ENCODE peak calls at places on chromosomes 13 and 19, in five cellular contexts. One of them, this sample, is unnamed.

GRCh38 chr19:31262673-31263308 is 86.4 kb downstream of the TSHZ3 start:
- DNase-seq in K562: no peak
- DNase-seq in GM12878: no peak
- DNase-seq in SK-N-SH: peak; percentile 26
- DNase-seq in HepG2: no peak
- DNase-seq in this sample: no peak

GRCh38 chr13:20428666-20429644 is 96.7 kb downstream of the CRYL1 start:
- DNase-seq in K562: no peak
- DNase-seq in GM12878: no peak
- DNase-seq in SK-N-SH: no peak
- DNase-seq in HepG2: no peak
- DNase-seq in this sample: no peak

GRCh38 chr19:43673702-43674629 is 4.0 kb upstream of the PLAUR start:
- DNase-seq in K562: no peak
- DNase-seq in GM12878: no peak
- DNase-seq in SK-N-SH: no peak
- DNase-seq in HepG2: no peak
- DNase-seq in this sample: no peak

GRCh38 chr13:97535619-97536018 is 101.7 kb downstream of the RAP2A start:
- DNase-seq in K562: no peak
- DNase-seq in GM12878: no peak
- DNase-seq in SK-N-SH: no peak
- DNase-seq in HepG2: no peak
- DNase-seq in this sample: no peak

GRCh38 chr13:27791146-27791900 is 960 bp upstream of the GSX1 start:
- DNase-seq in K562: no peak
- DNase-seq in GM12878: no peak
- DNase-seq in SK-N-SH: no peak
- DNase-seq in HepG2: no peak
- DNase-seq in this sample: no peak

GRCh38 chr19:41887711-41888382 is 4.9 kb downstream of the ARHGEF1 start:
- DNase-seq in K562: no peak
- DNase-seq in GM12878: no peak
- DNase-seq in SK-N-SH: no peak
- DNase-seq in HepG2: peak; percentile 95
- DNase-seq in this sample: no peak

GRCh38 chr19:34667349-34668076 is 9.4 kb downstream of the SCGB2B2 start:
- DNase-seq in K562: peak; percentile 14
- DNase-seq in GM12878: no peak
- DNase-seq in SK-N-SH: no peak
- DNase-seq in HepG2: peak; percentile 16
- DNase-seq in this sample: no peak

GRCh38 chr13:113935523-113935922 is 38.4 kb downstream of the C13orf46 start:
- DNase-seq in K562: no peak
- DNase-seq in GM12878: no peak
- DNase-seq in SK-N-SH: peak; percentile 55
- DNase-seq in HepG2: no peak
- DNase-seq in this sample: no peak

GRCh38 chr13:78015782-78016181 is 97.2 kb upstream of the EDNRB start:
- DNase-seq in K562: no peak
- DNase-seq in GM12878: no peak
- DNase-seq in SK-N-SH: no peak
- DNase-seq in HepG2: no peak
- DNase-seq in this sample: no peak

GRCh38 chr13:42041684-42042035 is 6.8 kb upstream of the DGKH start:
- DNase-seq in K562: peak; percentile 10
- DNase-seq in GM12878: peak; percentile 36
- DNase-seq in SK-N-SH: peak; percentile 75
- DNase-seq in HepG2: no peak
- DNase-seq in this sample: no peak

GRCh38 chr13:101767096-101767495 is 314.6 kb downstream of the ITGBL1 start:
- DNase-seq in K562: no peak
- DNase-seq in GM12878: no peak
- DNase-seq in SK-N-SH: no peak
- DNase-seq in HepG2: no peak
- DNase-seq in this sample: no peak

GRCh38 chr19:17778621-17779280 is 16.2 kb upstream of the B3GNT3 start:
- DNase-seq in K562: peak; percentile 80
- DNase-seq in GM12878: no peak
- DNase-seq in SK-N-SH: no peak
- DNase-seq in HepG2: no peak
- DNase-seq in this sample: no peak

GRCh38 chr19:13172335-13173128 is 22.3 kb downstream of the IER2 start:
- DNase-seq in K562: peak; percentile 68
- DNase-seq in GM12878: no peak
- DNase-seq in SK-N-SH: peak; percentile 74
- DNase-seq in HepG2: no peak
- DNase-seq in this sample: no peak

GRCh38 chr19:53624776-53625540 is 6.8 kb upstream of the DPRX start:
- DNase-seq in K562: no peak
- DNase-seq in GM12878: no peak
- DNase-seq in SK-N-SH: no peak
- DNase-seq in HepG2: no peak
- DNase-seq in this sample: no peak

GRCh38 chr19:11019824-11020223 is 59.0 kb downstream of the SMARCA4 start:
- DNase-seq in K562: no peak
- DNase-seq in GM12878: no peak
- DNase-seq in SK-N-SH: no peak
- DNase-seq in HepG2: no peak
- DNase-seq in this sample: no peak

GRCh38 chr19:39890755-39891551 is 43.5 kb downstream of the FCGBP start:
- DNase-seq in K562: no peak
- DNase-seq in GM12878: no peak
- DNase-seq in SK-N-SH: no peak
- DNase-seq in HepG2: no peak
- DNase-seq in this sample: no peak

GRCh38 chr13:56558698-56559320 is 581.9 kb upstream of the PRR20A start:
- DNase-seq in K562: no peak
- DNase-seq in GM12878: no peak
- DNase-seq in SK-N-SH: no peak
- DNase-seq in HepG2: no peak
- DNase-seq in this sample: no peak

GRCh38 chr19:55641376-55642152 is 762 bp downstream of the ZNF580 start:
- DNase-seq in K562: no peak
- DNase-seq in GM12878: no peak
- DNase-seq in SK-N-SH: peak; percentile 45
- DNase-seq in HepG2: no peak
- DNase-seq in this sample: no peak

GRCh38 chr13:51966186-51966585 is 45.1 kb downstream of the ATP7B start:
- DNase-seq in K562: no peak
- DNase-seq in GM12878: no peak
- DNase-seq in SK-N-SH: no peak
- DNase-seq in HepG2: no peak
- DNase-seq in this sample: no peak

GRCh38 chr13:20129076-20129475 is 31.8 kb downstream of the GJA3 start:
- DNase-seq in K562: no peak
- DNase-seq in GM12878: no peak
- DNase-seq in SK-N-SH: no peak
- DNase-seq in HepG2: no peak
- DNase-seq in this sample: no peak

GRCh38 chr13:97328222-97328790 is 105.7 kb upstream of the RAP2A start:
- DNase-seq in K562: no peak
- DNase-seq in GM12878: no peak
- DNase-seq in SK-N-SH: no peak
- DNase-seq in HepG2: no peak
- DNase-seq in this sample: no peak

GRCh38 chr13:20519887-20520286 is 5.8 kb downstream of the CRYL1 start:
- DNase-seq in K562: no peak
- DNase-seq in GM12878: no peak
- DNase-seq in SK-N-SH: no peak
- DNase-seq in HepG2: no peak
- DNase-seq in this sample: no peak

GRCh38 chr19:41224632-41225031 is 5.6 kb downstream of the AXL start:
- DNase-seq in K562: no peak
- DNase-seq in GM12878: no peak
- DNase-seq in SK-N-SH: no peak
- DNase-seq in HepG2: no peak
- DNase-seq in this sample: no peak

DNA sequence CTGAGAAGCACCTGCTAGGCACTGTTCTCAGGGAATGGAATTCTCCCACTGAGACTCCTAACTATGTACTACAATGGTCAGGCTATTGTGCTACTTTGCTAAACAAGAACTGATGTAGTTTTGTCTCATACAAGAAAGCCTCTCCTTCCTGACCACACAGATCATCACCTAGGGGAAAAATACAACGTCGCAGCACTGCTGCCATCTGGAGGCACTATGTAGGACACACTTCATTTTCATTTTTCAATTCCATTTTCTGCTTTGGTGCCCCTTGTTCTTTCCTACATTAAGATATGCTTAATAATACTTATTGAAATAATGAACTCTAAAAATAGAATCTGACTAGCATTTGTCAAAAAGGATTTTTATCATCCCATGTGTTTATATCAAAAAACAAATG is 21.1 kb downstream of the PROSER1 start:
- DNase-seq in K562: peak; percentile 19
- DNase-seq in GM12878: no peak
- DNase-seq in SK-N-SH: peak; percentile 51
- DNase-seq in HepG2: peak; percentile 12
- DNase-seq in this sample: no peak
- TF ChIP-seq SIN3A in K562: no peak
- TF ChIP-seq SIN3A in GM12878: no peak
- TF ChIP-seq SIN3A in SK-N-SH: no peak
- TF ChIP-seq SIN3A in HepG2: no peak
- TF ChIP-seq SIN3A in this sample: no peak

DNA sequence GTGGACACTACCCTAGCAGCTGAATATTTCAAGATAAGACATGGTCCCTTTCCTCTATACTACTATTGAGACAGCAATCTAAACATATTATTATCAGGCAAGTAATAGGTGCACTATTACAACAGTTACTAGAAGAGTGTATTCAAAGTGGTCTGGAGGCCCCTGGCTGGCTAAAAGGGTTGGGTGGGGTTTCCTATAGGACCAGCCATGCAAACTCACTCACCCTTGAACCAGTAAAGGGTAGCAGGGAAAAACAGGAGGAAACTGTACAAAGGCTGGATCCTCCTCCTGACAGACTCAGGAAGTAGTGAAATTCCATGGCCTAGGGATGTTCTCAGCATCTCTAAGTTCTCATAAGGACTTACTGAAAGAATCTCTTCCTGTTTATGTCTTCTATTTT is 7.7 kb downstream of the SMAD9 start:
- DNase-seq in K562: no peak
- DNase-seq in GM12878: no peak
- DNase-seq in SK-N-SH: no peak
- DNase-seq in HepG2: no peak
- DNase-seq in this sample: no peak
- TF ChIP-seq POLR2AphosphoS5 in K562: no peak
- TF ChIP-seq POLR2AphosphoS5 in GM12878: no peak
- TF ChIP-seq POLR2AphosphoS5 in SK-N-SH: no peak
- TF ChIP-seq POLR2AphosphoS5 in HepG2: no peak
- TF ChIP-seq POLR2AphosphoS5 in this sample: no peak

GRCh38 chr19:33473644-33474305 is 47.8 kb downstream of the PEPD start:
- DNase-seq in K562: no peak
- DNase-seq in GM12878: no peak
- DNase-seq in SK-N-SH: no peak
- DNase-seq in HepG2: no peak
- DNase-seq in this sample: no peak
- TF ChIP-seq REST in K562: no peak
- TF ChIP-seq REST in GM12878: no peak
- TF ChIP-seq REST in SK-N-SH: no peak
- TF ChIP-seq REST in HepG2: no peak
- TF ChIP-seq REST in this sample: no peak

GRCh38 chr13:106473174-106473573 is 62.3 kb downstream of the EFNB2 start:
- DNase-seq in K562: no peak
- DNase-seq in GM12878: no peak
- DNase-seq in SK-N-SH: no peak
- DNase-seq in HepG2: no peak
- DNase-seq in this sample: no peak
- TF ChIP-seq SIN3A in K562: no peak
- TF ChIP-seq SIN3A in GM12878: no peak
- TF ChIP-seq SIN3A in SK-N-SH: no peak
- TF ChIP-seq SIN3A in HepG2: no peak
- TF ChIP-seq SIN3A in this sample: no peak

GRCh38 chr13:50358221-50358620 is 343.0 kb downstream of the KCNRG start:
- DNase-seq in K562: no peak
- DNase-seq in GM12878: no peak
- DNase-seq in SK-N-SH: peak; percentile 8
- DNase-seq in HepG2: no peak
- DNase-seq in this sample: no peak

GRCh38 chr13:50358715-50359367 is 343.6 kb downstream of the KCNRG start:
- DNase-seq in K562: no peak
- DNase-seq in GM12878: no peak
- DNase-seq in SK-N-SH: no peak
- DNase-seq in HepG2: no peak
- DNase-seq in this sample: no peak

GRCh38 chr13:50355797-50356196 is 340.6 kb downstream of the KCNRG start:
- DNase-seq in K562: no peak
- DNase-seq in GM12878: peak; percentile 9
- DNase-seq in SK-N-SH: no peak
- DNase-seq in HepG2: no peak
- DNase-seq in this sample: no peak

GRCh38 chr13:50357136-50357535 is 341.9 kb downstream of the KCNRG start:
- DNase-seq in K562: no peak
- DNase-seq in GM12878: no peak
- DNase-seq in SK-N-SH: no peak
- DNase-seq in HepG2: no peak
- DNase-seq in this sample: no peak

DNA sequence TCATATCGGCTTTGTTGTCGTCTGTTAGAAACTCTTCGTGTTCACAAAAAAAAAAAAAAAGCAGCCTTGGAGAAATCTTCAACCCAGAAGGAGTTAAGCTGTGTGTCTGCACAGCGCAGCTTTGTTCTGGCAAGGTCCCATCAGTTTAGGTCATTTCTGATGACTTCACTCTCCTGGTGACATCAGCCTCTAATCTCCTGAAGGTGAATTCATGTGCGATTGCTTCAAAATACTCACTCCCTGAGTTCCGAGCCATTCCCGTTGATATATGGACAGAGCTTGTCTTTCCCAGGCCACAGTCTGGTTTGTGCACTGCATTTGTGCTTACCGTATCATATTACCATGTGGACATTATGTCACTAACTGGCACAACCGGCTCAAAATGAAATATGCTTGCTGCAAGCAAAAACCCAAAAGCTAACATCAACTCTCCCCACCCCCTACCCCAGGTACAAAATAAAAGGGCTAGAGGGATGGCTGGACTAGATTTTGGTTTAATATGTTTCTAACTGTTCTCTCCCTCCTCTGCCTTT is 342.4 kb downstream of the KCNRG start:
- DNase-seq in K562: peak; percentile 10
- DNase-seq in GM12878: no peak
- DNase-seq in SK-N-SH: no peak
- DNase-seq in HepG2: no peak
- DNase-seq in this sample: no peak
- TF ChIP-seq POLR2AphosphoS5 in K562: no peak
- TF ChIP-seq POLR2AphosphoS5 in GM12878: no peak
- TF ChIP-seq POLR2AphosphoS5 in SK-N-SH: no peak
- TF ChIP-seq POLR2AphosphoS5 in HepG2: no peak
- TF ChIP-seq POLR2AphosphoS5 in this sample: no peak

DNA sequence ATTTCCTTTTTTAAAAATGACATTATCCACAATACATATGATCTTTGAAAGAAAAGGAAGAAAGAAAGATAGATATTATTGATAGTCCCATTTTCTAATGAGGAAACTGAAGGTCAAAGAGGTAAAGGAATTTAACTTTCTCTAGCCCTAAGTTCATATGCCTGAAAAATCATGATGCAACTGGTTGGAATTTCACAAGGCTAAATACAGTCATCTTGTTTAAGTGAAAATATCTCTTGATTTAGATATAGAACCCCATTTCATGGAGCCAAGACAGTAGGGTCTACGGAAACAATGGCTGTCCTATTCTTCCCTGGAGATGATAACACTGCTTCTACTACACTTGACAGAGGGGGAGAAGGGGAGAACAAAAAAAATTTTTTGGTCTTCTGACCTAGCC is 366.2 kb downstream of the DNAJC15 start:
- DNase-seq in K562: no peak
- DNase-seq in GM12878: no peak
- DNase-seq in SK-N-SH: no peak
- DNase-seq in HepG2: no peak
- DNase-seq in this sample: no peak
- TF ChIP-seq REST in K562: no peak
- TF ChIP-seq REST in GM12878: no peak
- TF ChIP-seq REST in SK-N-SH: no peak
- TF ChIP-seq REST in HepG2: no peak
- TF ChIP-seq REST in this sample: no peak